ENCODE peak calls at places on chromosomes 7 and 10, in ten cellular contexts. R is ascending aorta; L is heart left ventricle; P is endothelial cell of umbilical vein; X is fibroblast of lung; B is brain microvascular endothelial cell; U is endodermal cell; I is psoas muscle; J is CD8-positive, alpha-beta memory T cell; A is right atrium auricular region. H is an unnamed sample.

GRCh38 chr10:50395279-50395678 is 144.0 kb upstream of the ASAH2 start:
- DNase-seq in R (peak), L (no peak), P (no peak), X (peak), B (peak), U (no peak), I (no peak), J (no peak), A (no peak), H (peak)

GRCh38 chr7:20328027-20328426 is 2.7 kb upstream of the ITGB8 start:
- DNase-seq in R (no peak), L (no peak), P (no peak), X (no peak), B (no peak), U (no peak), I (no peak), J (no peak), A (no peak), H (no peak)

GRCh38 chr7:41993173-41993867 is 243.7 kb downstream of the GLI3 start:
- DNase-seq in R (no peak), L (no peak), P (peak), X (peak), B (peak), U (no peak), I (no peak), J (no peak), A (no peak), H (no peak)

GRCh38 chr10:132518572-132519381 is 18.8 kb upstream of the INPP5A start:
- DNase-seq in R (peak), L (peak), P (no peak), X (no peak), B (no peak), U (peak), I (no peak), J (no peak), A (no peak), H (no peak)

GRCh38 chr10:125101049-125101448 is 59.3 kb downstream of the CTBP2 start:
- DNase-seq in R (peak), L (no peak), P (no peak), X (no peak), B (no peak), U (no peak), I (no peak), J (no peak), A (no peak), H (no peak)

GRCh38 chr10:44306147-44306710 is 78.7 kb downstream of the CXCL12 start:
- DNase-seq in R (no peak), L (no peak), P (no peak), X (peak), B (peak), U (no peak), I (no peak), J (no peak), A (no peak), H (peak)

GRCh38 chr7:151117565-151117964 is 31.3 kb downstream of the AGAP3 start:
- DNase-seq in R (no peak), L (no peak), P (no peak), X (no peak), B (no peak), U (no peak), I (no peak), J (peak), A (no peak), H (no peak)

GRCh38 chr7:132255898-132256297 is 320.4 kb downstream of the PLXNA4 start:
- DNase-seq in R (peak), L (peak), P (peak), X (no peak), B (no peak), U (no peak), I (no peak), J (no peak), A (peak), H (no peak)

GRCh38 chr7:42262907-42263466 is 26.0 kb upstream of the GLI3 start:
- DNase-seq in R (peak), L (peak), P (no peak), X (peak), B (no peak), U (peak), I (peak), J (no peak), A (no peak), H (peak)

GRCh38 chr7:36749282-36749960 is 25.1 kb upstream of the AOAH start:
- DNase-seq in R (no peak), L (no peak), P (no peak), X (peak), B (peak), U (no peak), I (no peak), J (no peak), A (no peak), H (peak)

GRCh38 chr10:133258066-133258817 is 18.4 kb downstream of the ADAM8 start:
- DNase-seq in R (no peak), L (no peak), P (no peak), X (no peak), B (no peak), U (peak), I (no peak), J (no peak), A (no peak), H (no peak)

GRCh38 chr7:16923019-16923418 is 41.2 kb upstream of the AGR3 start:
- DNase-seq in R (no peak), L (no peak), P (no peak), X (no peak), B (no peak), U (no peak), I (no peak), J (no peak), A (no peak), H (no peak)

GRCh38 chr7:149072438-149072775 is 18.1 kb downstream of the ZNF786 start:
- DNase-seq in R (no peak), L (no peak), P (no peak), X (no peak), B (no peak), U (no peak), I (no peak), J (no peak), A (no peak), H (no peak)

DNA sequence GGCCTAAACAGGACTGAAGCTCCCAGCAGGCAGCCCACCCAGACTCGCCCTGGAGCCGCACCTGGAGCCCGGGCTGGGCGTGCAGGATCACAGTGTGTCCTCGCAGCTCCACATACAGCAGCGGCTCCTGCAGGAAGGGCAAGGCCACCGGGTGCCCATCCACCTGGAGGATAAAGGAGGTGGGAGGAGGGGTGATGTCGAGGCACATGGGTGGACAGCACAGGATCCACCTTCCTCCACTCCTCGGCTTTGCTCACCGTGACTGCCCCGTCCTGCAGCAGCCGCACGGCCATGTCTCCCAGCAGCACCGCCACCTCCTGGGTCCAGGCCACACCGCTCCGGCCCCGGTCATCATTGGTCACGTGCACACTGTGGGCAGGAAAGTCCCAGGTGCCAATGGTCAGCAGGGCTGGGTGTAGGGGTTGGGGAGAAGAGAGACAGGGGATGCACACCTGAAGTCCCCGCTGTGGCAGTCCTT is 16.8 kb downstream of the ATP6V1F start:
- DNase-seq in R (no peak), L (peak), P (no peak), X (no peak), B (no peak), U (no peak), I (no peak), J (no peak), A (no peak), H (no peak)
- H3K4me3 ChIP-seq in R (no peak), L (no peak), P (no peak), X (no peak), B (no peak), U (no peak), I (no peak), J (no peak), A (no peak), H (no peak)

GRCh38 chr7:194996-195829 is 2.8 kb downstream of the FAM20C start:
- DNase-seq in R (no peak), L (no peak), P (no peak), X (peak), B (no peak), U (no peak), I (no peak), J (no peak), A (no peak), H (no peak)
- H3K4me3 ChIP-seq in R (peak), L (peak), P (no peak), X (peak), B (peak), U (peak), I (peak), J (no peak), A (peak), H (peak)

GRCh38 chr10:47357131-47357582 is 9.0 kb downstream of the RBP3 start:
- DNase-seq in R (no peak), L (no peak), P (no peak), X (no peak), B (no peak), U (no peak), I (no peak), J (no peak), A (no peak), H (no peak)
- H3K4me3 ChIP-seq in R (no peak), L (no peak), P (no peak), X (no peak), B (no peak), U (no peak), I (no peak), J (no peak), A (no peak), H (no peak)

GRCh38 chr7:108004220-108005142 is 1.5 kb upstream of the LAMB1 start:
- DNase-seq in R (no peak), L (no peak), P (peak), X (peak), B (peak), U (peak), I (no peak), J (no peak), A (no peak), H (no peak)
- H3K4me3 ChIP-seq in R (peak), L (peak), P (no peak), X (no peak), B (no peak), U (peak), I (peak), J (no peak), A (no peak), H (no peak)

DNA sequence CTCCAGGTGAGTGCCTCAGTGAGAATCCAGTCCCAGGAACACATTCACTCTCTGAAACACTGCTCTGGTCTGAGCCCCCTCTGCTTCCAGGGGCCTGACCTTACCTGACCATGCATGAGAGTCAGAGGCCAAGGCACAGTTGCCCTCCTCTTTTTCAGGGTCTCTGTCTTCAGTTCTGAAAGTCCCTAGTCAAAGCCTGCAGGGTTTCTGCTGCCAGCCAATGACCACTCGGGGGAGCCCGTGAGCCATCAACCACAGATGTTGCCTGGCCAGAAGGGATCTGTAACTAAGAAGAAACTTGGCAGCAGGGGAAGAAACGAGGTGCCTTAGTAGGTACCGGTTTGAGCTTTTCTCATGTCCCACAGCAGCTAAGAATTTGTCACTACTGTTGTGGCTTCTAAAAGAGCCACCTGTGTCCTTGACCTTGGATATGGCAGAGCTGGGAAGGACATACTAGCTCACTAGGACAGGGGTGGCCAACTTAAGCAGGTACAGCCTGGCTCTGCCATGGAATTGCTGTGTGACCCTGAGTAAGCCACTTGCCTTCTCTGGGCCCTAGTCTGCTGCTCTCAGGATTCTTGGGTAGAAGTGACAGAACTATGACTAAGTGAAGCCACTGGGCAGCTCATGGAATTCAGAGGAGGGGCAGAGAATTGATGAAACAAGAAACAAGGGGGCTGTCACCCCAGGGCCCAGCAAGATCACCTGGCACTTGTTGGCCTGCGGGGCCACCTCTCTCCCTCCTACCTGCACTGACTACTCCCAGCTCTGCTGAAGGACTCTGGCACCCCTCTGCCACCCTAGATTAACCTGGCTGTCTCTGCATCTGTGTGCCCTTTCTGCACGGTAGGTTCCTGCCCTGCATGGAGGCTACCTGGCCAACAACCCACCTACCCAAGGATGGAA is 83.8 kb upstream of the GPR26 start:
- DNase-seq in R (peak), L (peak), P (peak), X (peak), B (peak), U (peak), I (peak), J (peak), A (peak), H (peak)
- H3K4me3 ChIP-seq in R (no peak), L (no peak), P (no peak), X (no peak), B (no peak), U (no peak), I (no peak), J (no peak), A (no peak), H (no peak)